ENCODE peak calls at places on chromosomes 3 and 15, in nine cellular contexts. One of them, this sample, is unnamed.

GRCh38 chr3:149371001-149371722 is 6.3 kb downstream of the TM4SF1 start:
- DNase-seq in Panc1: peak; percentile 58
- DNase-seq in neuronal stem cell: no peak
- DNase-seq in mammary epithelial cell: peak; percentile 79
- DNase-seq in upper lobe of left lung: no peak
- DNase-seq in H9: no peak
- DNase-seq in psoas muscle: no peak
- DNase-seq in endothelial cell of umbilical vein: peak; percentile 97
- DNase-seq in CD4-positive, alpha-beta T cell: no peak
- DNase-seq in this sample: no peak

GRCh38 chr3:74693216-74693615 is 78.8 kb upstream of the CNTN3 start:
- DNase-seq in Panc1: no peak
- DNase-seq in neuronal stem cell: no peak
- DNase-seq in mammary epithelial cell: no peak
- DNase-seq in upper lobe of left lung: no peak
- DNase-seq in H9: no peak
- DNase-seq in psoas muscle: no peak
- DNase-seq in endothelial cell of umbilical vein: no peak
- DNase-seq in CD4-positive, alpha-beta T cell: no peak
- DNase-seq in this sample: no peak

GRCh38 chr3:41450416-41451231 is 251.3 kb downstream of the CTNNB1 start:
- DNase-seq in Panc1: no peak
- DNase-seq in neuronal stem cell: no peak
- DNase-seq in mammary epithelial cell: no peak
- DNase-seq in upper lobe of left lung: no peak
- DNase-seq in H9: no peak
- DNase-seq in psoas muscle: no peak
- DNase-seq in endothelial cell of umbilical vein: no peak
- DNase-seq in CD4-positive, alpha-beta T cell: no peak
- DNase-seq in this sample: no peak

GRCh38 chr3:97821810-97822775 is at the start of gene CRYBG3:
- DNase-seq in Panc1: peak; percentile 17
- DNase-seq in neuronal stem cell: peak; percentile 79
- DNase-seq in mammary epithelial cell: peak; percentile 84
- DNase-seq in upper lobe of left lung: peak; percentile 88
- DNase-seq in H9: peak; percentile 77
- DNase-seq in psoas muscle: peak; percentile 92
- DNase-seq in endothelial cell of umbilical vein: peak; percentile 85
- DNase-seq in CD4-positive, alpha-beta T cell: peak; percentile 75
- DNase-seq in this sample: no peak

GRCh38 chr3:54547846-54548245 is 380.0 kb downstream of the LRTM1 start:
- DNase-seq in Panc1: no peak
- DNase-seq in neuronal stem cell: no peak
- DNase-seq in mammary epithelial cell: no peak
- DNase-seq in upper lobe of left lung: no peak
- DNase-seq in H9: no peak
- DNase-seq in psoas muscle: no peak
- DNase-seq in endothelial cell of umbilical vein: no peak
- DNase-seq in CD4-positive, alpha-beta T cell: no peak
- DNase-seq in this sample: no peak

GRCh38 chr3:197399486-197399885 is 101.1 kb upstream of the DLG1 start:
- DNase-seq in Panc1: no peak
- DNase-seq in neuronal stem cell: no peak
- DNase-seq in mammary epithelial cell: no peak
- DNase-seq in upper lobe of left lung: no peak
- DNase-seq in H9: no peak
- DNase-seq in psoas muscle: no peak
- DNase-seq in endothelial cell of umbilical vein: no peak
- DNase-seq in CD4-positive, alpha-beta T cell: no peak
- DNase-seq in this sample: no peak

GRCh38 chr3:120039642-120040610 is 54.3 kb downstream of the GSK3B start:
- DNase-seq in Panc1: no peak
- DNase-seq in neuronal stem cell: no peak
- DNase-seq in mammary epithelial cell: no peak
- DNase-seq in upper lobe of left lung: no peak
- DNase-seq in H9: peak; percentile 72
- DNase-seq in psoas muscle: no peak
- DNase-seq in endothelial cell of umbilical vein: no peak
- DNase-seq in CD4-positive, alpha-beta T cell: no peak
- DNase-seq in this sample: no peak

GRCh38 chr3:24496529-24497482 is 2.2 kb upstream of the THRB start:
- DNase-seq in Panc1: no peak
- DNase-seq in neuronal stem cell: peak; percentile 35
- DNase-seq in mammary epithelial cell: no peak
- DNase-seq in upper lobe of left lung: peak; percentile 77
- DNase-seq in H9: peak; percentile 84
- DNase-seq in psoas muscle: peak; percentile 82
- DNase-seq in endothelial cell of umbilical vein: peak; percentile 46
- DNase-seq in CD4-positive, alpha-beta T cell: no peak
- DNase-seq in this sample: no peak

GRCh38 chr15:67918205-67918861 is 78.5 kb upstream of the RNU6-1 start:
- DNase-seq in Panc1: no peak
- DNase-seq in neuronal stem cell: no peak
- DNase-seq in mammary epithelial cell: no peak
- DNase-seq in upper lobe of left lung: no peak
- DNase-seq in H9: peak; percentile 35
- DNase-seq in psoas muscle: no peak
- DNase-seq in endothelial cell of umbilical vein: no peak
- DNase-seq in CD4-positive, alpha-beta T cell: no peak
- DNase-seq in this sample: no peak

GRCh38 chr3:58577269-58577821 is at the start of gene FAM107A:
- DNase-seq in Panc1: no peak
- DNase-seq in neuronal stem cell: no peak
- DNase-seq in mammary epithelial cell: no peak
- DNase-seq in upper lobe of left lung: peak; percentile 55
- DNase-seq in H9: peak; percentile 85
- DNase-seq in psoas muscle: peak; percentile 73
- DNase-seq in endothelial cell of umbilical vein: peak; percentile 83
- DNase-seq in CD4-positive, alpha-beta T cell: no peak
- DNase-seq in this sample: no peak

GRCh38 chr15:81851307-81851706 is 194.5 kb downstream of the MEX3B start:
- DNase-seq in Panc1: no peak
- DNase-seq in neuronal stem cell: no peak
- DNase-seq in mammary epithelial cell: no peak
- DNase-seq in upper lobe of left lung: no peak
- DNase-seq in H9: no peak
- DNase-seq in psoas muscle: no peak
- DNase-seq in endothelial cell of umbilical vein: no peak
- DNase-seq in CD4-positive, alpha-beta T cell: no peak
- DNase-seq in this sample: no peak

GRCh38 chr3:53844262-53845102 is 1.7 kb downstream of the CHDH start:
- DNase-seq in Panc1: no peak
- DNase-seq in neuronal stem cell: no peak
- DNase-seq in mammary epithelial cell: no peak
- DNase-seq in upper lobe of left lung: no peak
- DNase-seq in H9: no peak
- DNase-seq in psoas muscle: no peak
- DNase-seq in endothelial cell of umbilical vein: no peak
- DNase-seq in CD4-positive, alpha-beta T cell: no peak
- DNase-seq in this sample: no peak

GRCh38 chr3:185717627-185718330 is 107.1 kb downstream of the IGF2BP2 start:
- DNase-seq in Panc1: no peak
- DNase-seq in neuronal stem cell: no peak
- DNase-seq in mammary epithelial cell: peak; percentile 63
- DNase-seq in upper lobe of left lung: no peak
- DNase-seq in H9: no peak
- DNase-seq in psoas muscle: no peak
- DNase-seq in endothelial cell of umbilical vein: peak; percentile 27
- DNase-seq in CD4-positive, alpha-beta T cell: no peak
- DNase-seq in this sample: no peak

GRCh38 chr15:57885435-57885834 is 178.9 kb downstream of the POLR2M start:
- DNase-seq in Panc1: no peak
- DNase-seq in neuronal stem cell: no peak
- DNase-seq in mammary epithelial cell: no peak
- DNase-seq in upper lobe of left lung: no peak
- DNase-seq in H9: no peak
- DNase-seq in psoas muscle: no peak
- DNase-seq in endothelial cell of umbilical vein: no peak
- DNase-seq in CD4-positive, alpha-beta T cell: no peak
- DNase-seq in this sample: no peak

GRCh38 chr3:45693941-45694521 is 4.8 kb downstream of the SACM1L start:
- DNase-seq in Panc1: no peak
- DNase-seq in neuronal stem cell: no peak
- DNase-seq in mammary epithelial cell: peak; percentile 10
- DNase-seq in upper lobe of left lung: no peak
- DNase-seq in H9: no peak
- DNase-seq in psoas muscle: no peak
- DNase-seq in endothelial cell of umbilical vein: no peak
- DNase-seq in CD4-positive, alpha-beta T cell: no peak
- DNase-seq in this sample: no peak

GRCh38 chr3:167095976-167096375 is 284.1 kb downstream of the ZBBX start:
- DNase-seq in Panc1: no peak
- DNase-seq in neuronal stem cell: no peak
- DNase-seq in mammary epithelial cell: no peak
- DNase-seq in upper lobe of left lung: no peak
- DNase-seq in H9: no peak
- DNase-seq in psoas muscle: no peak
- DNase-seq in endothelial cell of umbilical vein: no peak
- DNase-seq in CD4-positive, alpha-beta T cell: no peak
- DNase-seq in this sample: no peak

GRCh38 chr15:67149859-67150824 is 84.7 kb downstream of the SMAD3 start:
- DNase-seq in Panc1: peak; percentile 98
- DNase-seq in neuronal stem cell: peak; percentile 45
- DNase-seq in mammary epithelial cell: peak; percentile 97
- DNase-seq in upper lobe of left lung: peak; percentile 76
- DNase-seq in H9: peak; percentile 76
- DNase-seq in psoas muscle: peak; percentile 75
- DNase-seq in endothelial cell of umbilical vein: peak; percentile 99
- DNase-seq in CD4-positive, alpha-beta T cell: no peak
- DNase-seq in this sample: peak; percentile 93

GRCh38 chr15:32636410-32636809 is 5.1 kb upstream of the SCG5 start:
- DNase-seq in Panc1: no peak
- DNase-seq in neuronal stem cell: no peak
- DNase-seq in mammary epithelial cell: no peak
- DNase-seq in upper lobe of left lung: no peak
- DNase-seq in H9: no peak
- DNase-seq in psoas muscle: no peak
- DNase-seq in endothelial cell of umbilical vein: no peak
- DNase-seq in CD4-positive, alpha-beta T cell: no peak
- DNase-seq in this sample: no peak

DNA sequence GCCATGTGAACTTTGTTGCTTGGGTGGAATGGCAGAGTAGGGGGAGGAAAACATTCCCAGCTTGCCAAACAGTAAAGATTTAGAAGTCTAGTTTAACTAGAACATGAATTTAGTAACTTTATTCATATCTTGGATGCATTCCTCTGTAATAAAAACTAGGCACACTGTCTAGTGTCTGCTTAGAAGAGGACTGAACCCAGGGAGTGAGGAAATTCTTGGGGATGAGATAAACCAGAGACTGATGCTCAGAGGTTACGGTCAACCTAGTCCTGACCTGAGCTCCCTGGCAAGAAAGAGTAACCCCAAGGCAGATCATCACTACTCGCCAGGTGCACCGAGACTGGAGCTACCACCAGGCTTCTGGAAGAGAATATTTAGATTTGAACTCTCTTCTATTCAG is 58.2 kb downstream of the SNRK start:
- DNase-seq in Panc1: no peak
- DNase-seq in neuronal stem cell: no peak
- DNase-seq in mammary epithelial cell: no peak
- DNase-seq in upper lobe of left lung: no peak
- DNase-seq in H9: no peak
- DNase-seq in psoas muscle: no peak
- DNase-seq in endothelial cell of umbilical vein: no peak
- DNase-seq in CD4-positive, alpha-beta T cell: no peak
- DNase-seq in this sample: no peak
- H3K27ac ChIP-seq in Panc1: no peak overlapping the region
- H3K27ac ChIP-seq in neuronal stem cell: no peak overlapping the region
- H3K27ac ChIP-seq in mammary epithelial cell: no peak overlapping the region
- H3K27ac ChIP-seq in upper lobe of left lung: no peak overlapping the region
- H3K27ac ChIP-seq in H9: no peak overlapping the region
- H3K27ac ChIP-seq in psoas muscle: no peak overlapping the region
- H3K27ac ChIP-seq in endothelial cell of umbilical vein: no peak overlapping the region
- H3K27ac ChIP-seq in CD4-positive, alpha-beta T cell: no peak overlapping the region
- H3K27ac ChIP-seq in this sample: no peak overlapping the region

DNA sequence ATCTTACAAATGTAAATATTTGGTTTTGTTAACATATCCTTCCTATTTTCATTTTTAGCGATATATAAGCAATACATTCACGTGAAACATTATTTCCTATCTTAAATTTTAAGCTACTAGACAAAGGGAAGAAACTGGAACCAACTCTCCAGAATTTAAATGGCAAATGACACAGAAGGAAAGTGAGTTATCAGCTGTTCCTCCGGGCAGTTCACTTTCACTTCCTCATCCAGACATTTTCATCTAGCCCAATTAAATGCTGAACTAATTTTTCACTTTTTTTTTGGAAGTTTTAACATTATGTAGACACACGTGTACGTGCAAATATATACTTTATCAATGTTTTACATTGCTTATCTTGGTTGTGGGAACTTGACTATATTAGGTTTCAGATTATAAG is 58.6 kb downstream of the MORC1 start:
- DNase-seq in Panc1: no peak
- DNase-seq in neuronal stem cell: no peak
- DNase-seq in mammary epithelial cell: no peak
- DNase-seq in upper lobe of left lung: no peak
- DNase-seq in H9: no peak
- DNase-seq in psoas muscle: no peak
- DNase-seq in endothelial cell of umbilical vein: no peak
- DNase-seq in CD4-positive, alpha-beta T cell: no peak
- DNase-seq in this sample: no peak
- H3K27ac ChIP-seq in Panc1: no peak overlapping the region
- H3K27ac ChIP-seq in neuronal stem cell: no peak overlapping the region
- H3K27ac ChIP-seq in mammary epithelial cell: no peak overlapping the region
- H3K27ac ChIP-seq in upper lobe of left lung: no peak overlapping the region
- H3K27ac ChIP-seq in H9: no peak overlapping the region
- H3K27ac ChIP-seq in psoas muscle: no peak overlapping the region
- H3K27ac ChIP-seq in endothelial cell of umbilical vein: no peak overlapping the region
- H3K27ac ChIP-seq in CD4-positive, alpha-beta T cell: no peak overlapping the region
- H3K27ac ChIP-seq in this sample: no peak overlapping the region

GRCh38 chr15:53982876-53983275 is 4.6 kb downstream of the UNC13C start:
- DNase-seq in Panc1: no peak
- DNase-seq in neuronal stem cell: no peak
- DNase-seq in mammary epithelial cell: no peak
- DNase-seq in upper lobe of left lung: no peak
- DNase-seq in H9: no peak
- DNase-seq in psoas muscle: no peak
- DNase-seq in endothelial cell of umbilical vein: no peak
- DNase-seq in CD4-positive, alpha-beta T cell: no peak
- DNase-seq in this sample: no peak
- H3K27ac ChIP-seq in Panc1: no peak overlapping the region
- H3K27ac ChIP-seq in neuronal stem cell: no peak overlapping the region
- H3K27ac ChIP-seq in mammary epithelial cell: no peak overlapping the region
- H3K27ac ChIP-seq in upper lobe of left lung: no peak overlapping the region
- H3K27ac ChIP-seq in H9: no peak overlapping the region
- H3K27ac ChIP-seq in psoas muscle: no peak overlapping the region
- H3K27ac ChIP-seq in endothelial cell of umbilical vein: no peak overlapping the region
- H3K27ac ChIP-seq in CD4-positive, alpha-beta T cell: no peak overlapping the region
- H3K27ac ChIP-seq in this sample: no peak overlapping the region

DNA sequence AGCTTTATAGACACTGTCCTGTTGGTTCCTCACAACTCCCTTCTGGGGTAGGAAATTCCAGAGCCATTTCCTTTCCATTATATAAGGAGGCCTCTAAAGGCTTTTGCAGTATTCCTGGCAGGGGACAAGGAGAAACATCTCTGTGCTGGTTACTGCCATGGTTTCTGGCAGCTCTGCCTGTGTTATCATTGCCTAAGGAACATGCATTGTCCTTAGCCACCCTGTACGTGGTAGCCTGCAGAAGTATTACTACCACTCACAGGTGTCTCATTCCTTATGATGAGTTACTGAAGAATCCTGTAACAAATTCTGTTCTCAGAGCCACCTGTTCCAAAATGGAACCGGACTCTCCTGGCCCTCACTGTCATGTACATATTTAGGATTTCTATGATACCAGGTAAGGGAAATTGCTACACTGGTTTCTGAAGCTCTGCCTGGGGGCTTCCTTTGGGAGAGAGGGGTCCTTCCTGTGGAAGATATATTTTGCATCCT is 58.0 kb downstream of the UMPS start:
- DNase-seq in Panc1: no peak
- DNase-seq in neuronal stem cell: no peak
- DNase-seq in mammary epithelial cell: no peak
- DNase-seq in upper lobe of left lung: no peak
- DNase-seq in H9: no peak
- DNase-seq in psoas muscle: no peak
- DNase-seq in endothelial cell of umbilical vein: no peak
- DNase-seq in CD4-positive, alpha-beta T cell: no peak
- DNase-seq in this sample: no peak
- H3K27ac ChIP-seq in Panc1: no peak overlapping the region
- H3K27ac ChIP-seq in neuronal stem cell: no peak overlapping the region
- H3K27ac ChIP-seq in mammary epithelial cell: no peak overlapping the region
- H3K27ac ChIP-seq in upper lobe of left lung: no peak overlapping the region
- H3K27ac ChIP-seq in H9: no peak overlapping the region
- H3K27ac ChIP-seq in psoas muscle: no peak overlapping the region
- H3K27ac ChIP-seq in endothelial cell of umbilical vein: no peak overlapping the region
- H3K27ac ChIP-seq in CD4-positive, alpha-beta T cell: no peak overlapping the region
- H3K27ac ChIP-seq in this sample: no peak overlapping the region

This sample was measured in epithelial cell of prostate.